ENCODE peak calls at places on chromosomes 3 and 15, in ten cellular contexts. N, A, G, K, T, X, R, F, H and M are unnamed samples.

GRCh38 chr15:98363416-98363815 is 284.9 kb upstream of the IGF1R start:
- DNase-seq in R (no peak), H (no peak), G (no peak), F (no peak), A (no peak), K (no peak), T (no peak), X (no peak), N (no peak), M (no peak)

GRCh38 chr15:100703032-100703578 is 100.7 kb downstream of the ASB7 start:
- DNase-seq in T (no peak), N (no peak), A (peak; percentile 71), H (no peak), G (peak; percentile 91), K (no peak), X (no peak), F (no peak), R (no peak), M (peak; percentile 65)

GRCh38 chr3:136120373-136121348 is 75.5 kb downstream of the MSL2 start:
- DNase-seq in R (no peak), X (no peak), F (no peak), K (no peak), T (no peak), A (peak; percentile 68), G (no peak), N (no peak), H (no peak), M (peak; percentile 20)

GRCh38 chr15:82086243-82086995 is 40.6 kb upstream of the MEX3B start:
- DNase-seq in X (no peak), A (no peak), H (no peak), F (no peak), R (no peak), K (no peak), N (no peak), G (no peak), T (no peak), M (no peak)

GRCh38 chr3:11716576-11717250 is 73.0 kb upstream of the VGLL4 start:
- DNase-seq in K (no peak), R (no peak), T (no peak), A (peak; percentile 32), H (no peak), N (no peak), F (no peak), X (no peak), G (peak; percentile 67), M (peak; percentile 41)

GRCh38 chr15:32730677-32731654 is 13.2 kb downstream of the GREM1 start:
- DNase-seq in F (no peak), G (peak; percentile 55), N (peak; percentile 89), X (no peak), A (peak; percentile 56), H (peak; percentile 71), R (peak; percentile 89), T (no peak), K (no peak), M (no peak)

GRCh38 chr3:4583441-4583840 is 90.3 kb downstream of the ITPR1 start:
- DNase-seq in H (no peak), G (no peak), T (no peak), A (peak; percentile 84), K (no peak), R (no peak), F (no peak), X (no peak), N (no peak), M (peak; percentile 61)

GRCh38 chr3:39892068-39892467 is 82.7 kb downstream of the MYRIP start:
- DNase-seq in G (no peak), A (no peak), N (no peak), F (no peak), R (no peak), H (no peak), K (no peak), X (no peak), T (no peak), M (no peak)

GRCh38 chr3:33186524-33187367 is 31.9 kb downstream of the SUSD5 start:
- DNase-seq in N (no peak), A (peak; percentile 6), T (no peak), X (no peak), G (peak; percentile 14), H (no peak), K (no peak), R (no peak), F (no peak), M (peak; percentile 18)

GRCh38 chr3:159884661-159885402 is 103.8 kb upstream of the IL12A start:
- DNase-seq in A (peak; percentile 71), K (no peak), N (no peak), H (no peak), G (peak; percentile 63), T (no peak), X (no peak), F (no peak), R (no peak), M (peak; percentile 60)

GRCh38 chr3:151553873-151554272 is 93.0 kb upstream of the IGSF10 start:
- DNase-seq in X (peak; percentile 16), N (no peak), F (no peak), K (no peak), H (no peak), A (peak; percentile 94), R (no peak), G (peak; percentile 55), T (no peak), M (peak; percentile 64)

GRCh38 chr3:172848910-172849309 is 98.4 kb downstream of the ECT2 start:
- DNase-seq in H (no peak), A (peak; percentile 88), R (no peak), G (peak; percentile 83), N (no peak), T (no peak), F (no peak), X (no peak), K (no peak), M (peak; percentile 61)

GRCh38 chr3:140497331-140497730 is 180.5 kb upstream of the TRIM42 start:
- DNase-seq in A (no peak), R (no peak), K (no peak), H (no peak), N (no peak), X (no peak), G (no peak), T (no peak), F (no peak), M (no peak)

GRCh38 chr15:60363024-60363674 is 34.6 kb downstream of the ANXA2 start:
- DNase-seq in N (no peak), K (no peak), R (no peak), A (no peak), X (no peak), F (no peak), G (no peak), H (no peak), T (no peak), M (peak; percentile 62)

GRCh38 chr3:168088106-168088722 is 7.5 kb downstream of the GOLIM4 start:
- DNase-seq in G (peak; percentile 39), X (no peak), H (no peak), A (no peak), F (no peak), T (no peak), K (no peak), N (peak; percentile 38), R (peak; percentile 56), M (no peak)

GRCh38 chr3:9398715-9399708 is 1.6 kb downstream of the SETD5 start:
- DNase-seq in R (peak; percentile 31), G (peak; percentile 78), A (peak; percentile 51), K (no peak), H (no peak), F (no peak), T (no peak), X (no peak), N (no peak), M (peak; percentile 92)

GRCh38 chr15:25070357-25070963 is 115.7 kb downstream of the SNRPN start:
- DNase-seq in X (no peak), G (no peak), R (no peak), A (no peak), F (no peak), H (no peak), N (no peak), T (no peak), K (no peak), M (no peak)

DNA sequence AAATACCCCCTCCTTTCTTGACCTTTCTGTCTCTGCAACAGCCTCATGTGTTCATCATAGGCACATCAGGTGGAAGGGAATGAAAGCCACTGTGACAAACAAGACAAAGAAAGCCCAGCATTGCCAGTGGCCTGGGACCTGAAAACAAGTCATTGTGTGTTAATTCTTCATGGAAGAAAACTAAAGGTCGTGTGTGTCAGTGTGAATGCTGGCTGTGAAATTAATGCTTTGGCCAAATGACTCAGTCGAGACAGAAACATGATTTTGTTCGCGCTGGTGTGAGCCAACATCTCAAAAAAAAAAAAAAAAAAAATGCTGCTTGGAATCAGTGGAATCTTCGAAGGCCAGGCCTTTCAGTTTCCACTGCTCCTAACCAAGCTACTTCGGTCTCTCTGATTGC is 386.5 kb upstream of the PROK2 start:
- DNase-seq in R (no peak), X (no peak), A (peak; percentile 66), N (no peak), G (peak; percentile 76), F (no peak), K (no peak), H (no peak), T (no peak), M (no peak)
- H3K27ac ChIP-seq in R (no peak overlapping the region), X (peak overlapping the region; percentile 14), A (no peak overlapping the region), N (peak overlapping the region; percentile 74), G (peak overlapping the region; percentile 31), F (no peak overlapping the region), K (no peak overlapping the region), H (no peak overlapping the region), T (peak overlapping the region; percentile 56), M (no peak overlapping the region)

GRCh38 chr15:34791701-34792100 is 3.6 kb downstream of the ACTC1 start:
- DNase-seq in G (peak; percentile 50), K (no peak), F (no peak), X (no peak), A (no peak), R (no peak), H (no peak), T (no peak), N (no peak), M (no peak)
- H3K27ac ChIP-seq in G (no peak overlapping the region), K (no peak overlapping the region), F (no peak overlapping the region), X (peak overlapping the region; percentile 82), A (peak overlapping the region; percentile 100), R (no peak overlapping the region), H (no peak overlapping the region), T (peak overlapping the region; percentile 93), N (no peak overlapping the region), M (no peak overlapping the region)

GRCh38 chr15:84748274-84749110 is at the start of gene ZNF592:
- DNase-seq in T (peak; percentile 89), R (peak; percentile 69), F (peak; percentile 80), H (peak; percentile 86), K (peak; percentile 91), A (peak; percentile 90), N (peak; percentile 89), G (peak; percentile 88), X (peak; percentile 88), M (peak; percentile 75)
- H3K27ac ChIP-seq in T (peak within 1 kb of the TSS; percentile 100), R (peak within 1 kb of the TSS; percentile 55), F (peak within 1 kb of the TSS; percentile 94), H (peak within 1 kb of the TSS; percentile 98), K (peak within 1 kb of the TSS; percentile 87), A (peak within 1 kb of the TSS; percentile 92), N (peak within 1 kb of the TSS; percentile 100), G (peak within 1 kb of the TSS; percentile 99), X (peak within 1 kb of the TSS; percentile 99), M (peak within 1 kb of the TSS; percentile 81)

DNA sequence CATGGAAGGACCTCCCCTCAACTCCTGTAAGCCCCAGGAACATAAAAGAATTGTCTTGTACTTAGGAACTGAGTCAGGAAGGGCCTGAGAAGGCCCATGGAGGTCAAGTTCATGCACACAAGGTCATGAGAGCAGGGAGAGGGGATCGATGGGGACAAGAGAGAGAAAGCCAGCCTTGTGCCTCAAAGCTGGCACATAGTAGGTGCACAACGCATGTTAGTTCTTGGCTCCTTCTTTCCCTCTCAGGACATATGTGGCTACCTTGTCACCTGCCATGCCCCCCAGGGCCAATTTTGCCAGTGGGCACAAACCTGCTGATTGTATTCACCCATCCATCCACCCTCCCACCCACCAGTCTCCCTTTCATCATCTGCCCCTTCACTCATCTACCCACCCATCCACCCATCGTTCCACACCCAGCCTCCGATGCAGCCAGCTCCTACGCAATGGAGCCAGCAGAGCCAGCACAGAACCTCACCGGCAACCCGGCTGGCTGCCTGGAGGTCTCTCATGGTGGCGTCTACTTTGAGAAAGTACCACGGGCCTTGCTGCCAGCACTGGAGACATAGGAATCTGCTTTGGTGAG is 52.4 kb upstream of the INSYN1 start:
- DNase-seq in K (no peak), X (no peak), R (no peak), H (no peak), F (no peak), G (no peak), T (no peak), N (no peak), A (no peak), M (no peak)
- H3K27ac ChIP-seq in K (no peak overlapping the region), X (no peak overlapping the region), R (no peak overlapping the region), H (no peak overlapping the region), F (no peak overlapping the region), G (no peak overlapping the region), T (no peak overlapping the region), N (no peak overlapping the region), A (no peak overlapping the region), M (no peak overlapping the region)